ENCODE peak calls at places on chromosomes 11 and 22, in four cellular contexts. B is cardiac muscle cell, V is upper lobe of right lung, F is LoVo. Y is an unnamed sample.

GRCh38 chr11:36162909-36163434 is 126.3 kb downstream of the COMMD9 start:
- DNase-seq in V (no peak), F (no peak), B (no peak), Y (no peak)

GRCh38 chr11:32071811-32072210 is 19.1 kb upstream of the RCN1 start:
- DNase-seq in V (no peak), B (peak), F (peak), Y (peak)

GRCh38 chr11:69511358-69512015 is 30.0 kb downstream of the LINC01488 start:
- DNase-seq in V (peak), F (no peak), B (no peak), Y (no peak)

GRCh38 chr11:36688892-36689291 is 90.9 kb upstream of the RAG2 start:
- DNase-seq in V (no peak), F (no peak), B (no peak), Y (no peak)

GRCh38 chr11:44985721-44986120 is 35.0 kb upstream of the TP53I11 start:
- DNase-seq in B (no peak), V (no peak), F (no peak), Y (no peak)

GRCh38 chr11:15390857-15391256 is 276.1 kb downstream of the INSC start:
- DNase-seq in B (no peak), V (no peak), F (no peak), Y (no peak)

GRCh38 chr11:120064341-120064740 is 73.6 kb downstream of the TRIM29 start:
- DNase-seq in F (no peak), V (no peak), B (no peak), Y (no peak)

GRCh38 chr22:28669388-28669787 is 10.3 kb downstream of the TTC28 start:
- DNase-seq in F (no peak), B (no peak), V (no peak), Y (no peak)

GRCh38 chr11:117369521-117369920 is 41.9 kb downstream of the CEP164 start:
- DNase-seq in F (no peak), V (no peak), B (no peak), Y (no peak)

GRCh38 chr22:34886812-34887211 is 179.1 kb upstream of the ISX start:
- DNase-seq in B (no peak), F (no peak), V (no peak), Y (no peak)

GRCh38 chr11:46210133-46210636 is 67.3 kb upstream of the CREB3L1 start:
- DNase-seq in V (no peak), B (no peak), F (no peak), Y (no peak)

GRCh38 chr22:17446704-17447103 is 77.4 kb downstream of the CECR2 start:
- DNase-seq in B (no peak), V (no peak), F (no peak), Y (no peak)

GRCh38 chr11:21514298-21514697 is 678.6 kb upstream of the ANO5 start:
- DNase-seq in B (peak), V (no peak), F (no peak), Y (no peak)

GRCh38 chr11:48052183-48053040 is 72.1 kb downstream of the PTPRJ start:
- DNase-seq in B (peak), V (peak), F (peak), Y (no peak)

GRCh38 chr11:75014129-75014528 is 25.4 kb downstream of the NEU3 start:
- DNase-seq in B (no peak), V (no peak), F (no peak), Y (no peak)

GRCh38 chr22:49983148-49984042 is 22.8 kb downstream of the PIM3 start:
- DNase-seq in B (no peak), V (peak), F (no peak), Y (no peak)

GRCh38 chr22:37503183-37503683 is 16.0 kb downstream of the CARD10 start:
- DNase-seq in F (no peak), B (no peak), V (no peak), Y (no peak)

GRCh38 chr22:40325315-40325714 is 21.0 kb upstream of the ADSL start:
- DNase-seq in B (no peak), F (no peak), V (no peak), Y (no peak)

GRCh38 chr11:58629857-58630256 is 7.4 kb downstream of the CNTF start:
- DNase-seq in V (no peak), F (peak), B (peak), Y (no peak)

GRCh38 chr22:30429887-30430286 is 4.3 kb downstream of the MTFP1 start:
- DNase-seq in V (no peak), B (no peak), F (no peak), Y (no peak)